ENCODE peak calls at places on chromosomes 11 and 22, in nine cellular contexts. One of them, this sample, is unnamed.

GRCh38 chr11:65141896-65142494 is 7.7 kb upstream of the SYVN1 start:
- DNase-seq in adrenal gland: no peak
- DNase-seq in AG10803: no peak
- DNase-seq in chondrocyte: no peak
- DNase-seq in MM.1S: no peak
- DNase-seq in H1: no peak
- DNase-seq in tibial nerve: no peak
- DNase-seq in CD8-positive, alpha-beta T cell: no peak
- DNase-seq in vagina: no peak
- DNase-seq in this sample: no peak

GRCh38 chr22:50530280-50530856 is 556 bp upstream of the TYMP start:
- DNase-seq in MM.1S: peak; percentile 43
- DNase-seq in AG10803: peak; percentile 83
- DNase-seq in tibial nerve: peak; percentile 72
- DNase-seq in H1: peak; percentile 75
- DNase-seq in adrenal gland: peak; percentile 79
- DNase-seq in chondrocyte: no peak
- DNase-seq in CD8-positive, alpha-beta T cell: peak; percentile 51
- DNase-seq in vagina: no peak
- DNase-seq in this sample: peak; percentile 74

GRCh38 chr11:130043575-130043974 is 26.1 kb upstream of the APLP2 start:
- DNase-seq in H1: no peak
- DNase-seq in AG10803: no peak
- DNase-seq in adrenal gland: no peak
- DNase-seq in MM.1S: no peak
- DNase-seq in CD8-positive, alpha-beta T cell: no peak
- DNase-seq in tibial nerve: peak; percentile 11
- DNase-seq in vagina: no peak
- DNase-seq in chondrocyte: no peak
- DNase-seq in this sample: no peak

GRCh38 chr22:23862103-23862502 is 4.4 kb downstream of the SLC2A11 start:
- DNase-seq in AG10803: peak; percentile 43
- DNase-seq in MM.1S: peak; percentile 60
- DNase-seq in chondrocyte: peak; percentile 47
- DNase-seq in H1: peak; percentile 55
- DNase-seq in vagina: no peak
- DNase-seq in adrenal gland: peak; percentile 40
- DNase-seq in tibial nerve: no peak
- DNase-seq in CD8-positive, alpha-beta T cell: no peak
- DNase-seq in this sample: peak; percentile 63

GRCh38 chr22:24465566-24465965 is 29.6 kb upstream of the UPB1 start:
- DNase-seq in CD8-positive, alpha-beta T cell: no peak
- DNase-seq in adrenal gland: no peak
- DNase-seq in AG10803: peak; percentile 20
- DNase-seq in H1: no peak
- DNase-seq in chondrocyte: no peak
- DNase-seq in MM.1S: no peak
- DNase-seq in tibial nerve: no peak
- DNase-seq in vagina: no peak
- DNase-seq in this sample: no peak

GRCh38 chr22:25027552-25027951 is 75.0 kb downstream of the KIAA1671 start:
- DNase-seq in CD8-positive, alpha-beta T cell: no peak
- DNase-seq in adrenal gland: no peak
- DNase-seq in AG10803: no peak
- DNase-seq in chondrocyte: no peak
- DNase-seq in H1: no peak
- DNase-seq in tibial nerve: no peak
- DNase-seq in MM.1S: no peak
- DNase-seq in vagina: no peak
- DNase-seq in this sample: no peak

GRCh38 chr11:132026746-132027145 is 656.3 kb downstream of the NTM start:
- DNase-seq in chondrocyte: no peak
- DNase-seq in CD8-positive, alpha-beta T cell: no peak
- DNase-seq in tibial nerve: no peak
- DNase-seq in H1: no peak
- DNase-seq in adrenal gland: no peak
- DNase-seq in vagina: no peak
- DNase-seq in MM.1S: no peak
- DNase-seq in AG10803: no peak
- DNase-seq in this sample: no peak

GRCh38 chr22:43066844-43067385 is 22.3 kb downstream of the TTLL1 start:
- DNase-seq in CD8-positive, alpha-beta T cell: no peak
- DNase-seq in vagina: no peak
- DNase-seq in chondrocyte: no peak
- DNase-seq in AG10803: peak; percentile 52
- DNase-seq in tibial nerve: no peak
- DNase-seq in MM.1S: no peak
- DNase-seq in H1: no peak
- DNase-seq in adrenal gland: peak; percentile 33
- DNase-seq in this sample: no peak

GRCh38 chr22:35911877-35912276 is 116.7 kb downstream of the RBFOX2 start:
- DNase-seq in tibial nerve: no peak
- DNase-seq in AG10803: no peak
- DNase-seq in H1: no peak
- DNase-seq in CD8-positive, alpha-beta T cell: no peak
- DNase-seq in MM.1S: no peak
- DNase-seq in chondrocyte: no peak
- DNase-seq in adrenal gland: no peak
- DNase-seq in vagina: no peak
- DNase-seq in this sample: no peak

GRCh38 chr11:69057801-69058200 is 9.1 kb downstream of the TPCN2 start:
- DNase-seq in vagina: no peak
- DNase-seq in MM.1S: no peak
- DNase-seq in H1: no peak
- DNase-seq in AG10803: no peak
- DNase-seq in CD8-positive, alpha-beta T cell: no peak
- DNase-seq in adrenal gland: no peak
- DNase-seq in chondrocyte: no peak
- DNase-seq in tibial nerve: no peak
- DNase-seq in this sample: no peak

GRCh38 chr11:130431337-130431773 is 2.9 kb upstream of the ADAMTS8 start:
- DNase-seq in CD8-positive, alpha-beta T cell: peak; percentile 50
- DNase-seq in MM.1S: peak; percentile 70
- DNase-seq in tibial nerve: peak; percentile 93
- DNase-seq in H1: peak; percentile 95
- DNase-seq in chondrocyte: no peak
- DNase-seq in adrenal gland: peak; percentile 65
- DNase-seq in vagina: no peak
- DNase-seq in AG10803: peak; percentile 44
- DNase-seq in this sample: peak; percentile 75

GRCh38 chr11:44613081-44613628 is 47.7 kb downstream of the CD82 start:
- DNase-seq in CD8-positive, alpha-beta T cell: no peak
- DNase-seq in H1: no peak
- DNase-seq in tibial nerve: no peak
- DNase-seq in AG10803: no peak
- DNase-seq in adrenal gland: no peak
- DNase-seq in vagina: no peak
- DNase-seq in chondrocyte: no peak
- DNase-seq in MM.1S: no peak
- DNase-seq in this sample: no peak

GRCh38 chr11:44610556-44610955 is 45.1 kb downstream of the CD82 start:
- DNase-seq in chondrocyte: no peak
- DNase-seq in CD8-positive, alpha-beta T cell: no peak
- DNase-seq in vagina: no peak
- DNase-seq in MM.1S: no peak
- DNase-seq in adrenal gland: no peak
- DNase-seq in tibial nerve: no peak
- DNase-seq in AG10803: no peak
- DNase-seq in H1: no peak
- DNase-seq in this sample: no peak

GRCh38 chr11:44611088-44611487 is 45.6 kb downstream of the CD82 start:
- DNase-seq in CD8-positive, alpha-beta T cell: no peak
- DNase-seq in vagina: no peak
- DNase-seq in adrenal gland: peak; percentile 28
- DNase-seq in MM.1S: no peak
- DNase-seq in AG10803: no peak
- DNase-seq in tibial nerve: no peak
- DNase-seq in H1: no peak
- DNase-seq in chondrocyte: no peak
- DNase-seq in this sample: no peak

GRCh38 chr11:44609783-44610155 is 44.3 kb downstream of the CD82 start:
- DNase-seq in CD8-positive, alpha-beta T cell: no peak
- DNase-seq in MM.1S: no peak
- DNase-seq in tibial nerve: no peak
- DNase-seq in vagina: no peak
- DNase-seq in chondrocyte: no peak
- DNase-seq in AG10803: no peak
- DNase-seq in adrenal gland: no peak
- DNase-seq in H1: no peak
- DNase-seq in this sample: no peak

GRCh38 chr11:44611687-44612437 is 46.4 kb downstream of the CD82 start:
- DNase-seq in adrenal gland: no peak
- DNase-seq in tibial nerve: no peak
- DNase-seq in chondrocyte: no peak
- DNase-seq in CD8-positive, alpha-beta T cell: peak; percentile 71
- DNase-seq in H1: no peak
- DNase-seq in MM.1S: no peak
- DNase-seq in AG10803: no peak
- DNase-seq in vagina: no peak
- DNase-seq in this sample: peak; percentile 77
- TF ChIP-seq CTCF in adrenal gland: no peak
- TF ChIP-seq CTCF in tibial nerve: no peak
- TF ChIP-seq CTCF in chondrocyte: no peak
- TF ChIP-seq CTCF in CD8-positive, alpha-beta T cell: no peak
- TF ChIP-seq CTCF in H1: no peak
- TF ChIP-seq CTCF in MM.1S: no peak
- TF ChIP-seq CTCF in AG10803: no peak
- TF ChIP-seq CTCF in vagina: no peak
- TF ChIP-seq CTCF in this sample: no peak

DNA sequence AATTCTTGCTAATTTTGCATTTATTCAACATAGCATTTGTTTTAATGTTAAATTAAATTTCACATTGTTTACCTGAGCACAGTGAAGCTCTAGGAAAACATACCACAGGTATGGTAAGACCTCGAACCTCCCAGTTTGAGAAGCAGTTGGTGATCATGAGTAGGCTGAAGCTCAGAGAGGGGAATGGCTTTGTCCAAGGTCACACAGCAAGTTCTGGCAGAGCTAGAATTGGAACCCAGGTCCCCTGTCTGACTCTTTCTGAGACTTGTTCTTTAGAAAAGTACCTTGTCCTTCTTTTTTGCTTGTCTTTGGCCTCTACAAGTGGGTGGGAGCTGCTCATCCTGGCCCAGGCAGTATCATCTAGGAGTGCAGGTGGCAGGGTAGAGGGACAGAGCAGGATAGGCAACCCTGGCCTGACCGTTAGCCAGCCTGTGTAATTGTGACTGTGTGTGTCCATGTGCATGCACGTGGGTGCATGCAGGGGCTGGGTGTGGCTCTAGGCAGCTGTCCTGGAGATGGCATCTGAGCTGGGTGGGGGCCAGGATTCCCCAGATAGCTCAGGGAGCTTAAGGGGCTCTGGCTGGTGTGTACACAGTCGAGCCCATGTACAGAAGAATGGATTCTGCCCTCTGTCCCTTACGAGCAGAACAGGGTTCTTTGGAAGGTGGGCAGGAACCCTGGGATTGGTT is 21.6 kb downstream of the PHLDB1 start:
- DNase-seq in chondrocyte: no peak
- DNase-seq in adrenal gland: no peak
- DNase-seq in H1: no peak
- DNase-seq in CD8-positive, alpha-beta T cell: no peak
- DNase-seq in MM.1S: no peak
- DNase-seq in AG10803: no peak
- DNase-seq in vagina: no peak
- DNase-seq in tibial nerve: no peak
- DNase-seq in this sample: no peak
- TF ChIP-seq CTCF in chondrocyte: no peak
- TF ChIP-seq CTCF in adrenal gland: no peak
- TF ChIP-seq CTCF in H1: no peak
- TF ChIP-seq CTCF in CD8-positive, alpha-beta T cell: no peak
- TF ChIP-seq CTCF in MM.1S: no peak
- TF ChIP-seq CTCF in AG10803: no peak
- TF ChIP-seq CTCF in vagina: no peak
- TF ChIP-seq CTCF in tibial nerve: no peak
- TF ChIP-seq CTCF in this sample: no peak

DNA sequence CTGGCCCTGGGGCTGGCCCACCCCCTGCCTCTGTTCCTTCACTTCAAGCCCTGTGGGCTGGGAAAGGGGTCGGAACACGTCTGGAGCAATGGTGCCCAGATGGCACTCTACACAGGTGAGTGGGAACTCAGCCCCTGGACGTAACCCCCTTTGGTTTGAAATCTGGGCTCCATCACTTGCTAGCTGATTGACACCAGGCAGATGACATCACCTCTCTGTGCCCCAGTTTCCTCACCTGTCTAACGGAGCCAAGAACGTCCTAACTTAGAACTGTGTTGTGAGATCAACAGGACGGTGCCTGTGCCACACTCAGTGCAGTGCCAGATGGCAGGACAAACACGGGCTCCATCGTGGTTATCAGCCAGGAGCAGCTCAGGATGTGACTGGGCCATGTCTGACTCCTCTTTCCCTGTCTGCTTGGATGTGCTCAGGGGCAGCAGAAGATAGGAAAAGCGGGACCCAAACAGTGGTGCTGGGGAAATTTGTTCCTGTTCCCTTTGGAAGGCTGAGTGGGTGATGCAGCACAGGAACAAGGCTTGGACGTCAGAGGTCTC is 24.4 kb downstream of the NPTXR start:
- DNase-seq in adrenal gland: no peak
- DNase-seq in chondrocyte: peak; percentile 20
- DNase-seq in AG10803: no peak
- DNase-seq in vagina: no peak
- DNase-seq in H1: no peak
- DNase-seq in MM.1S: no peak
- DNase-seq in tibial nerve: no peak
- DNase-seq in CD8-positive, alpha-beta T cell: no peak
- DNase-seq in this sample: no peak
- TF ChIP-seq CTCF in adrenal gland: no peak
- TF ChIP-seq CTCF in chondrocyte: no peak
- TF ChIP-seq CTCF in AG10803: no peak
- TF ChIP-seq CTCF in vagina: no peak
- TF ChIP-seq CTCF in H1: no peak
- TF ChIP-seq CTCF in MM.1S: no peak
- TF ChIP-seq CTCF in tibial nerve: no peak
- TF ChIP-seq CTCF in CD8-positive, alpha-beta T cell: no peak
- TF ChIP-seq CTCF in this sample: no peak

DNA sequence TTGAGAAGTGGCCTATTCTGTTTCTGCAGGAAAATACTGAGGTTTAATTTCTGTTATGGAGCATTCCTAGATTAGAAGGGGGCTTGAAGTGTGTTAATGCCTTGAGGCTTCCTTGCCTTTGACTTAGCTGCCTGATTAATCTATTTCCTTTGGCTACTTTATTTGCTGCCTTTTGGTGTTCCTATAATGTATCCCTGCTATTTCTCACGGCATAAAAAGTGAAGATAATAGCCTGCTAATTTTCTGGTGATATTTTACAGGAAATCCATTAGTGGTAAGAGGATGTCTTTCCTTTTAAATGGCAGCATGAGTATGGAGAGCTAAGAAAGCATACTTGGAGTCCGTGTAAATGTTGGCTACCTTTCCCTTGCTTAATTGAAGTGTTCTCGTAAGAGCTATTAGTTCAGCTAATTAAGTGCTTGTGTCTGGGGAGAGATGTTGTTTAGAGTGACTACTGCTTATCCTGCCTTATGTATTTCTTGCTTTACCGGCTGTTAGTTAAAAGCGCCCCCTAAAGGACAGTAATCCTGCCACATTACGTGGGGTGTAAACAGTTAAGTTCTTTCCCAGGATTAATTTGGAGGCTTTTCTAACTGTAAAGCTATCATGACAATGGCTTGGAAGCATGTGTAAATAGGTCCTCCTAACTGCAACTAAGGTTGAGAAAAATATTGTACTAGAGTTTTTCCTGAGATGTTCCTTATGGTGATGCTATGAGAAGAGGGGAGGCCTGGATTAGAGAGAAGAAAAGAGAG is 45.6 kb downstream of the ZNF280B start:
- DNase-seq in vagina: no peak
- DNase-seq in CD8-positive, alpha-beta T cell: no peak
- DNase-seq in tibial nerve: no peak
- DNase-seq in chondrocyte: no peak
- DNase-seq in adrenal gland: no peak
- DNase-seq in H1: no peak
- DNase-seq in MM.1S: peak; percentile 40
- DNase-seq in AG10803: no peak
- DNase-seq in this sample: no peak
- TF ChIP-seq CTCF in vagina: no peak
- TF ChIP-seq CTCF in CD8-positive, alpha-beta T cell: no peak
- TF ChIP-seq CTCF in tibial nerve: no peak
- TF ChIP-seq CTCF in chondrocyte: peak; percentile 36
- TF ChIP-seq CTCF in adrenal gland: no peak
- TF ChIP-seq CTCF in H1: peak; percentile 46
- TF ChIP-seq CTCF in MM.1S: peak; percentile 58
- TF ChIP-seq CTCF in AG10803: peak; percentile 29
- TF ChIP-seq CTCF in this sample: peak; percentile 27